ENCODE peak calls at places on chromosomes 2 and 18, in ten cellular contexts. P is cardiac muscle cell, E is AG04450, N is spleen, X is ovary, A is colonic mucosa, G is uterus, Z is neural progenitor cell, H is GM23338, V is body of pancreas. K is an unnamed sample.

GRCh38 chr2:217420868-217421267 is 561.0 kb upstream of the TNP1 start:
- DNase-seq in A (no peak), V (no peak), H (no peak), X (no peak), Z (no peak), G (no peak), N (no peak), P (no peak), E (no peak), K (no peak)

GRCh38 chr2:61141151-61141550 is 20.8 kb upstream of the C2orf74 start:
- DNase-seq in V (no peak), A (no peak), X (no peak), P (no peak), E (no peak), Z (no peak), N (no peak), G (no peak), H (no peak), K (no peak)

GRCh38 chr2:150625300-150625699 is 137.8 kb upstream of the RND3 start:
- DNase-seq in A (no peak), P (no peak), X (no peak), V (no peak), Z (no peak), N (no peak), H (no peak), E (no peak), G (no peak), K (no peak)

GRCh38 chr2:127695491-127696472 is 5.5 kb upstream of the SFT2D3 start:
- DNase-seq in N (peak), P (peak), G (peak), H (peak), A (peak), Z (peak), E (no peak), X (peak), V (peak), K (no peak)

GRCh38 chr2:1633092-1633721 is 111.1 kb downstream of the PXDN start:
- DNase-seq in X (no peak), G (no peak), V (no peak), P (peak), E (no peak), H (no peak), N (no peak), A (peak), Z (no peak), K (no peak)

GRCh38 chr2:75523313-75524275 is 37.1 kb downstream of the EVA1A start:
- DNase-seq in V (no peak), A (no peak), Z (no peak), H (no peak), G (no peak), X (no peak), E (peak), N (no peak), P (no peak), K (no peak)

GRCh38 chr2:30422437-30422805 is 24.6 kb upstream of the LCLAT1 start:
- DNase-seq in N (peak), A (no peak), P (no peak), V (no peak), E (no peak), Z (no peak), G (no peak), X (no peak), H (no peak), K (no peak)

GRCh38 chr2:66370824-66371223 is 64.1 kb upstream of the MEIS1 start:
- DNase-seq in A (no peak), X (no peak), H (no peak), E (no peak), G (no peak), N (no peak), P (no peak), Z (no peak), V (no peak), K (no peak)

GRCh38 chr2:109674894-109675534 is 60.9 kb downstream of the SOWAHC start:
- DNase-seq in A (peak), V (no peak), E (no peak), N (no peak), G (no peak), X (no peak), Z (no peak), H (no peak), P (no peak), K (no peak)

GRCh38 chr2:67290451-67290991 is 106.6 kb upstream of the ETAA1 start:
- DNase-seq in V (no peak), N (no peak), E (no peak), Z (no peak), G (no peak), P (no peak), A (no peak), X (no peak), H (no peak), K (peak)

GRCh38 chr2:145543856-145544255 is 1023.9 kb upstream of the ZEB2 start:
- DNase-seq in G (no peak), E (no peak), V (no peak), P (no peak), H (no peak), X (no peak), Z (no peak), N (no peak), A (no peak), K (no peak)

GRCh38 chr18:72819050-72819449 is 48.7 kb downstream of the NETO1 start:
- DNase-seq in N (no peak), Z (no peak), X (no peak), H (no peak), V (no peak), A (no peak), G (no peak), E (no peak), P (no peak), K (no peak)

GRCh38 chr18:58670561-58671121 is 624 bp upstream of the MALT1 start:
- DNase-seq in Z (peak), A (peak), G (no peak), P (no peak), N (peak), E (no peak), X (no peak), V (no peak), H (peak), K (no peak)

GRCh38 chr2:70513751-70514150 is 39.9 kb downstream of the TGFA start:
- DNase-seq in P (peak), V (no peak), X (no peak), H (no peak), G (no peak), N (no peak), Z (no peak), A (no peak), E (no peak), K (no peak)

GRCh38 chr18:13179566-13180113 is 38.9 kb upstream of the LDLRAD4 start:
- DNase-seq in X (no peak), N (no peak), A (peak), Z (no peak), P (no peak), E (no peak), V (no peak), G (no peak), H (no peak), K (no peak)

GRCh38 chr2:120539937-120540718 is 194.2 kb downstream of the INHBB start:
- DNase-seq in X (no peak), G (peak), P (no peak), A (peak), E (peak), N (no peak), V (peak), H (peak), Z (peak), K (peak)

GRCh38 chr2:226427538-226428307 is 371.9 kb downstream of the IRS1 start:
- DNase-seq in A (no peak), N (no peak), P (no peak), H (no peak), Z (no peak), G (no peak), X (no peak), V (no peak), E (peak), K (peak)

GRCh38 chr2:40287201-40287600 is 164.7 kb downstream of the SLC8A1 start:
- DNase-seq in Z (no peak), V (no peak), P (no peak), E (peak), H (no peak), A (no peak), G (no peak), X (no peak), N (no peak), K (no peak)

GRCh38 chr18:63905361-63905760 is 2.4 kb upstream of the SERPINB10 start:
- DNase-seq in H (no peak), E (no peak), G (no peak), X (no peak), V (no peak), A (no peak), Z (no peak), N (no peak), P (no peak), K (no peak)

GRCh38 chr2:144936442-144936841 is 416.5 kb upstream of the ZEB2 start:
- DNase-seq in V (no peak), G (peak), H (no peak), Z (no peak), P (no peak), E (no peak), X (no peak), N (no peak), A (no peak), K (no peak)

GRCh38 chr2:23414876-23415275 is 29.9 kb downstream of the KLHL29 start:
- DNase-seq in A (no peak), H (peak), N (peak), P (no peak), X (no peak), G (no peak), V (no peak), Z (peak), E (no peak), K (no peak)

GRCh38 chr2:237674731-237675276 is 47.4 kb downstream of the LRRFIP1 start:
- DNase-seq in G (peak), X (peak), Z (peak), A (peak), E (no peak), P (peak), V (peak), H (peak), N (peak), K (peak)

GRCh38 chr2:104563398-104564024 is 290.4 kb upstream of the POU3F3 start:
- DNase-seq in V (peak), X (no peak), G (no peak), N (no peak), H (peak), E (no peak), Z (no peak), A (no peak), P (no peak), K (no peak)

GRCh38 chr2:38515155-38516074 is 87.3 kb downstream of the HNRNPLL start:
- DNase-seq in H (no peak), P (no peak), V (peak), X (peak), A (no peak), G (peak), Z (no peak), E (no peak), N (no peak), K (no peak)
- H3K4me3 ChIP-seq in H (no peak), P (no peak), V (no peak), X (peak), A (no peak), G (peak), Z (no peak), E (peak), N (no peak), K (no peak)

GRCh38 chr2:10042301-10043161 is 819 bp upstream of the KLF11 start:
- DNase-seq in P (peak), N (peak), Z (peak), G (peak), X (peak), E (no peak), V (peak), H (peak), A (peak), K (no peak)
- TF ChIP-seq CTCF in P (no peak), N (peak), Z (peak), G (peak), X (no peak), E (no peak), V (peak), H (peak), A (no peak), K (no peak)

GRCh38 chr2:73110622-73111299 is 2.0 kb downstream of the RAB11FIP5 start:
- DNase-seq in V (no peak), N (no peak), Z (no peak), A (peak), X (no peak), P (no peak), H (no peak), G (no peak), E (no peak), K (no peak)
- H3K4me3 ChIP-seq in V (no peak), N (peak), Z (no peak), A (peak), X (peak), P (no peak), H (peak), G (peak), E (peak), K (peak)

GRCh38 chr2:47043142-47043890 is 111.8 kb downstream of the STPG4 start:
- DNase-seq in A (no peak), E (peak), G (peak), N (peak), Z (no peak), X (peak), P (no peak), V (peak), H (peak), K (peak)
- TF ChIP-seq CTCF in A (no peak), E (peak), G (no peak), N (no peak), Z (no peak), X (no peak), P (no peak), V (no peak), H (peak), K (no peak)

K was measured in HFF-Myc.